ENCODE peak calls at places on chromosomes 7 and 10, in ten cellular contexts. C, S, P, W, N, K, H, L, Z and D are unnamed samples.
A peak's percentile ranks its signal among the peaks of the same experiment; 100 is the strongest.

GRCh38 chr10:25912796-25913195 is 21.2 kb upstream of the MYO3A start:
- DNase-seq in C (no peak), S (no peak), P (no peak), W (no peak), N (no peak), K (no peak), H (no peak), L (no peak), Z (no peak), D (no peak)

GRCh38 chr7:38594931-38595330 is 36.2 kb downstream of the AMPH start:
- DNase-seq in C (no peak), S (no peak), P (no peak), W (no peak), N (no peak), K (no peak), H (no peak), L (no peak), Z (no peak), D (no peak)

GRCh38 chr10:16116404-16117304 is 256.3 kb upstream of the MINDY3 start:
- DNase-seq in C (peak; percentile 6), S (peak; percentile 6), P (no peak), W (peak; percentile 50), N (no peak), K (no peak), H (peak; percentile 43), L (peak; percentile 56), Z (no peak), D (peak; percentile 47)

GRCh38 chr7:1454471-1455065 is 4.7 kb downstream of the MICALL2 start:
- DNase-seq in C (peak; percentile 25), S (no peak), P (no peak), W (no peak), N (no peak), K (no peak), H (no peak), L (no peak), Z (peak; percentile 73), D (no peak)

GRCh38 chr7:157008-157310 is 35.4 kb upstream of the FAM20C start:
- DNase-seq in C (no peak), S (no peak), P (no peak), W (no peak), N (no peak), K (no peak), H (no peak), L (no peak), Z (no peak), D (no peak)

GRCh38 chr10:33506391-33506790 is 171.9 kb upstream of the NRP1 start:
- DNase-seq in C (no peak), S (no peak), P (no peak), W (no peak), N (no peak), K (no peak), H (no peak), L (no peak), Z (no peak), D (no peak)

GRCh38 chr10:46528675-46529615 is 27.5 kb downstream of the GPRIN2 start:
- DNase-seq in C (no peak), S (no peak), P (no peak), W (no peak), N (peak; percentile 22), K (peak; percentile 62), H (no peak), L (no peak), Z (no peak), D (no peak)

GRCh38 chr7:113199841-113200240 is 81.5 kb upstream of the SMIM30 start:
- DNase-seq in C (peak; percentile 74), S (no peak), P (no peak), W (no peak), N (no peak), K (no peak), H (peak; percentile 40), L (no peak), Z (no peak), D (no peak)

GRCh38 chr7:2537981-2538851 is 17.1 kb downstream of the BRAT1 start:
- DNase-seq in C (no peak), S (no peak), P (no peak), W (no peak), N (no peak), K (peak; percentile 62), H (no peak), L (no peak), Z (peak; percentile 10), D (no peak)

GRCh38 chr7:25117226-25118047 is 7.6 kb downstream of the CYCS start:
- DNase-seq in C (no peak), S (no peak), P (no peak), W (peak; percentile 82), N (no peak), K (no peak), H (no peak), L (no peak), Z (no peak), D (peak; percentile 91)

GRCh38 chr7:79317728-79318127 is 135.7 kb downstream of the MAGI2 start:
- DNase-seq in C (peak; percentile 90), S (no peak), P (peak; percentile 96), W (no peak), N (no peak), K (no peak), H (peak; percentile 80), L (peak; percentile 56), Z (no peak), D (no peak)

GRCh38 chr7:86598311-86598710 is 45.4 kb upstream of the GRM3 start:
- DNase-seq in C (no peak), S (peak; percentile 53), P (no peak), W (peak; percentile 38), N (no peak), K (no peak), H (no peak), L (peak; percentile 73), Z (no peak), D (peak; percentile 24)

GRCh38 chr10:7199152-7199760 is 211.6 kb downstream of the SFMBT2 start:
- DNase-seq in C (peak; percentile 84), S (no peak), P (no peak), W (no peak), N (no peak), K (no peak), H (peak; percentile 2), L (no peak), Z (no peak), D (no peak)

GRCh38 chr7:47901542-47901941 is 46.7 kb downstream of the PKD1L1 start:
- DNase-seq in C (no peak), S (no peak), P (peak; percentile 55), W (no peak), N (no peak), K (no peak), H (peak; percentile 33), L (no peak), Z (no peak), D (no peak)

GRCh38 chr10:110859947-110860376 is 11.8 kb upstream of the PDCD4 start:
- DNase-seq in C (peak; percentile 80), S (no peak), P (peak; percentile 82), W (peak; percentile 41), N (no peak), K (no peak), H (peak; percentile 95), L (no peak), Z (no peak), D (peak; percentile 50)

GRCh38 chr10:34838366-34838900 is 23.3 kb upstream of the PARD3 start:
- DNase-seq in C (no peak), S (no peak), P (no peak), W (no peak), N (no peak), K (no peak), H (no peak), L (no peak), Z (no peak), D (no peak)

GRCh38 chr7:69283421-69283820 is 314.9 kb upstream of the AUTS2 start:
- DNase-seq in C (no peak), S (no peak), P (no peak), W (no peak), N (no peak), K (no peak), H (peak; percentile 88), L (no peak), Z (peak; percentile 12), D (no peak)

GRCh38 chr7:32059289-32060045 is 10.7 kb downstream of the PDE1C start:
- DNase-seq in C (peak; percentile 6), S (peak; percentile 39), P (peak; percentile 56), W (no peak), N (no peak), K (no peak), H (peak; percentile 65), L (no peak), Z (no peak), D (no peak)

GRCh38 chr10:123847686-123848432 is 43.7 kb downstream of the CPXM2 start:
- DNase-seq in C (no peak), S (peak; percentile 12), P (no peak), W (no peak), N (no peak), K (no peak), H (peak; percentile 73), L (no peak), Z (no peak), D (no peak)

GRCh38 chr10:132589015-132589414 is 51.4 kb downstream of the INPP5A start:
- DNase-seq in C (no peak), S (no peak), P (no peak), W (no peak), N (no peak), K (peak; percentile 25), H (no peak), L (no peak), Z (no peak), D (no peak)

GRCh38 chr10:92238586-92239098 is 52.2 kb downstream of the CPEB3 start:
- DNase-seq in C (peak; percentile 66), S (no peak), P (peak; percentile 80), W (peak; percentile 17), N (no peak), K (no peak), H (peak; percentile 88), L (peak; percentile 78), Z (no peak), D (no peak)

GRCh38 chr7:102253973-102254370 is 32.7 kb upstream of the SH2B2 start:
- DNase-seq in C (no peak), S (no peak), P (no peak), W (no peak), N (no peak), K (no peak), H (no peak), L (no peak), Z (no peak), D (no peak)

GRCh38 chr7:26159243-26159642 is 7.2 kb downstream of the NFE2L3 start:
- DNase-seq in C (no peak), S (no peak), P (no peak), W (no peak), N (no peak), K (no peak), H (peak; percentile 20), L (no peak), Z (no peak), D (no peak)

GRCh38 chr7:105794741-105795729 is 81.4 kb downstream of the ATXN7L1 start:
- DNase-seq in C (peak; percentile 87), S (no peak), P (peak; percentile 66), W (no peak), N (no peak), K (no peak), H (peak; percentile 87), L (no peak), Z (peak; percentile 20), D (no peak)

GRCh38 chr7:158973440-158973839 is 117.1 kb downstream of the DYNC2I1 start:
- DNase-seq in C (no peak), S (peak; percentile 51), P (no peak), W (no peak), N (peak; percentile 35), K (peak; percentile 85), H (no peak), L (peak; percentile 85), Z (no peak), D (no peak)

GRCh38 chr10:113558336-113558735 is 5.5 kb downstream of the HABP2 start:
- DNase-seq in C (no peak), S (no peak), P (no peak), W (no peak), N (no peak), K (no peak), H (no peak), L (no peak), Z (no peak), D (no peak)

GRCh38 chr10:122494833-122495232 is 33.5 kb downstream of the HTRA1 start:
- DNase-seq in C (peak; percentile 78), S (no peak), P (peak; percentile 98), W (no peak), N (no peak), K (no peak), H (peak; percentile 80), L (no peak), Z (no peak), D (no peak)

GRCh38 chr10:78696791-78697420 is 371.9 kb upstream of the ZMIZ1 start:
- DNase-seq in C (no peak), S (peak; percentile 48), P (no peak), W (no peak), N (no peak), K (no peak), H (no peak), L (no peak), Z (no peak), D (no peak)